ENCODE peak calls at places on chromosomes 11 and 22, in five cellular contexts. X is HepG2, O is hepatocyte, H is HCT116, F is GM23248. E is an unnamed sample.

GRCh38 chr11:76148207-76148606 is 58.1 kb downstream of the WNT11 start:
- DNase-seq in X (no peak), O (no peak), H (no peak), F (no peak), E (no peak)

GRCh38 chr11:121596195-121597145 is 143.7 kb upstream of the SORL1-AS1 start:
- DNase-seq in X (no peak), O (no peak), H (no peak), F (peak; percentile 47), E (no peak)

GRCh38 chr11:83044958-83045712 is 26.6 kb downstream of the RAB30 start:
- DNase-seq in X (no peak), O (no peak), H (no peak), F (peak; percentile 92), E (peak; percentile 18)

GRCh38 chr11:105697291-105697690 is 87.4 kb downstream of the GRIA4 start:
- DNase-seq in X (no peak), O (no peak), H (no peak), F (no peak), E (no peak)

GRCh38 chr11:99020324-99021225 is at the start of gene CNTN5:
- DNase-seq in X (peak; percentile 22), O (peak; percentile 79), H (no peak), F (peak; percentile 22), E (peak; percentile 61)

GRCh38 chr11:93481696-93482095 is 61.5 kb downstream of the SMCO4 start:
- DNase-seq in X (no peak), O (no peak), H (no peak), F (no peak), E (no peak)

GRCh38 chr11:64378335-64378884 is 19.4 kb downstream of the RPS6KA4 start:
- DNase-seq in X (no peak), O (no peak), H (no peak), F (peak; percentile 70), E (no peak)

GRCh38 chr11:70448983-70449567 is 50.7 kb downstream of the CTTN start:
- DNase-seq in X (no peak), O (no peak), H (peak; percentile 16), F (no peak), E (peak; percentile 79)

GRCh38 chr11:94184861-94185260 is 56.2 kb downstream of the PANX1 start:
- DNase-seq in X (no peak), O (no peak), H (no peak), F (peak; percentile 30), E (no peak)

GRCh38 chr11:2902784-2903671 is 17.5 kb upstream of the CDKN1C start:
- DNase-seq in X (peak; percentile 74), O (peak; percentile 82), H (no peak), F (no peak), E (no peak)

GRCh38 chr22:45478108-45478771 is 24.4 kb upstream of the FBLN1 start:
- DNase-seq in X (peak; percentile 77), O (peak; percentile 45), H (no peak), F (peak; percentile 60), E (no peak)

GRCh38 chr11:80362578-80362977 is 921.7 kb upstream of the TENM4 start:
- DNase-seq in X (no peak), O (no peak), H (no peak), F (no peak), E (no peak)

GRCh38 chr11:64686466-64687175 is 36.4 kb downstream of the NRXN2 start:
- DNase-seq in X (no peak), O (no peak), H (no peak), F (peak; percentile 29), E (no peak)

GRCh38 chr11:69268911-69269310 is 25.0 kb upstream of the MYEOV start:
- DNase-seq in X (no peak), O (no peak), H (no peak), F (no peak), E (no peak)

GRCh38 chr11:108967571-108967970 is 302.7 kb downstream of the DDX10 start:
- DNase-seq in X (no peak), O (peak; percentile 55), H (no peak), F (peak; percentile 71), E (no peak)

GRCh38 chr11:75079546-75079945 is 17.1 kb downstream of the OR2AT4 start:
- DNase-seq in X (no peak), O (no peak), H (no peak), F (no peak), E (no peak)

GRCh38 chr22:49965291-49966040 is 4.9 kb downstream of the PIM3 start:
- DNase-seq in X (no peak), O (peak; percentile 36), H (no peak), F (no peak), E (no peak)

GRCh38 chr11:29448246-29448877 is 568.5 kb downstream of the KCNA4 start:
- DNase-seq in X (no peak), O (peak; percentile 47), H (peak; percentile 2), F (peak; percentile 65), E (no peak)

GRCh38 chr11:69892237-69892985 is 73.2 kb upstream of the FGF3 start:
- DNase-seq in X (peak; percentile 40), O (no peak), H (no peak), F (peak; percentile 18), E (peak; percentile 66)

DNA sequence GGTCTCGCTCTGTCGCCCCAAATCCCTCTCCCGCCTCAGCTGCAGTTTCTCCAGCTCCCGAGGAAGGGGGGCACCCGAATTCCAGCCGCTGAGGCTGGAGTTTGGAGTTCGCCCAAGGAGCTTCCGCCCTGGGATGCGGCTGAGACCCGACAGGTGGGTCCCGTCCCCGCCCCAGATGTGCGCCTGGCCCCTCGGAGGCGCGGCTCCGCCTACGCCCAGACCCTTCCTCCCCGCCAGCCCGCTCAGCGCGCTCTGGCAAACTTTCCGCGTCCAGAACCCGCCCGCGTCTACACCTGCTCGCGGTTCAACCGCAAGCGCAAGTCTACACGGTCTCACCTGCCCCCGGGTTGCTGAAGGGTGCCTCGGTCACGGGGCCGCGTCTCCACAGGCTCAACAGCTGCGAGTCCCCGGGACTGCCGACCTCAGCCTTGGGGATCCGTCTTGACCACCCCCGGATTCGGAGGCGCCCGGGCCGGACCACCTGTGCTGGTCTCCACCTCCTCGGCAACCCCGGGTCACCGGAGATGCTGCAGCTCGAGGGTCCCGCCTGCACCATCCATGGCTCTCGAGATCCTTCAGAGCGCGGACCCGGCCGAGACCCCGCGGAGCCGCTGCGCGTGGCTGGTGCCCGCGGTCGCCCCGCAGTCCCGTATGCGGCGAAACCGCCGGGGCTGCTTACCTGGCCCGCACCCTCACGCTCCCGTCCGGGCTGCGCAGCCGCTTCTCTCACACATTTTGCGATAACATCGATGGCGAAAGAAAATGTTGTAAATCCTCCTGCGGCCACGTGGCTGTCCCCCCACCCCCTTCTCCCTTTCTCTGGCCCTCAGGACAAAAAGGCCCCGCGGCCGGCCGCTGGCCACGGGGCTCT is 63.6 kb downstream of the NFAM1 start:
- DNase-seq in X (no peak), O (peak; percentile 38), H (no peak), F (peak; percentile 9), E (no peak)
- TF ChIP-seq EZH2 in X (peak; percentile 99), O (no peak), H (no peak), F (peak; percentile 90), E (no peak)

GRCh38 chr22:41949297-41949965 is 2.5 kb upstream of the CENPM start:
- DNase-seq in X (no peak), O (no peak), H (no peak), F (no peak), E (no peak)

GRCh38 chr22:41947181-41948080 is 479 bp upstream of the CENPM start:
- DNase-seq in X (no peak), O (no peak), H (no peak), F (no peak), E (peak; percentile 72)

GRCh38 chr22:41943661-41944209 is 3.2 kb downstream of the CENPM start:
- DNase-seq in X (no peak), O (no peak), H (no peak), F (peak; percentile 69), E (no peak)

GRCh38 chr22:41948142-41948541 is 1.2 kb upstream of the CENPM start:
- DNase-seq in X (peak; percentile 45), O (no peak), H (no peak), F (no peak), E (no peak)

DNA sequence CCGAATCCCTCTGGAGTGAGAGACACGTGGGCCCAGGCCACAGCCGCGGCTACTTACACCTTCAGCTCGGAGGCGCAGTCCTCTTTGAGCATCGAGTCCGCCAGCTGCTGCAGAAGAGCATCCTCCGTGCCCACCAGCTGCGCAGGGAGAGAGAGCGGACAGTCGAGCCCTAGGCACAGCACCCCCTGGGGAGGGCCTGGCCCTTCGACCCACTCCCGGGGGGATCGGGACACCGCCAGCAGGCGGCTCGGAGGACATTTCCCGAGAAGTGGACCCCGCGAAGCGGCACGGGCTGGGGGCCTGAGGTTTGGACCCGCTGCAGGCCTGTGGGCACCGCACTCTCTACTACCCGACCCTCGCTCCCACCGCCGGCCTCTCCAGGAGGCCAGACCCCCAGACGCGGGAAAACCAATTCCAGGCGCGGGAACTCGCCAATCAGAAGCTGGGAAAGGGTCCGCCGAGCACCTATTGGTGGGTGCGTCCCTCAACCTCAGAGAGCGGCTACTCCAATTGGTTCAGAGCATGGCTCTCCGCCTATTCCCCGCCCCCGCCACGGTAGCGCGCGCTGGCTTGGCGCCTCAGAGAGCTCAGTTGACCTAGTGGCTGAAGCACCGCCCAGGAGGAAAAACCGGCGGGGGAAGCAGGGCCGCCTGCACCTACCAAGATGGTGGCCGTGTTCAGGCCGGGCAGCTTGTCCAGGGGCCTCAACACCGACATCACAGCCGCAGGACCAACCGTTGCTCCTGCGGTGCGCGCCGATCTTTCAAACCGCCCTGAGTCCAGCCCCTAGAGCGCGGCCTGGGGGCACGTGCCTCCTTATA is at the start of gene CENPM:
- DNase-seq in X (peak; percentile 94), O (peak; percentile 96), H (peak; percentile 92), F (peak; percentile 97), E (peak; percentile 93)
- TF ChIP-seq EZH2 in X (no peak), O (no peak), H (no peak), F (no peak), E (no peak)

DNA sequence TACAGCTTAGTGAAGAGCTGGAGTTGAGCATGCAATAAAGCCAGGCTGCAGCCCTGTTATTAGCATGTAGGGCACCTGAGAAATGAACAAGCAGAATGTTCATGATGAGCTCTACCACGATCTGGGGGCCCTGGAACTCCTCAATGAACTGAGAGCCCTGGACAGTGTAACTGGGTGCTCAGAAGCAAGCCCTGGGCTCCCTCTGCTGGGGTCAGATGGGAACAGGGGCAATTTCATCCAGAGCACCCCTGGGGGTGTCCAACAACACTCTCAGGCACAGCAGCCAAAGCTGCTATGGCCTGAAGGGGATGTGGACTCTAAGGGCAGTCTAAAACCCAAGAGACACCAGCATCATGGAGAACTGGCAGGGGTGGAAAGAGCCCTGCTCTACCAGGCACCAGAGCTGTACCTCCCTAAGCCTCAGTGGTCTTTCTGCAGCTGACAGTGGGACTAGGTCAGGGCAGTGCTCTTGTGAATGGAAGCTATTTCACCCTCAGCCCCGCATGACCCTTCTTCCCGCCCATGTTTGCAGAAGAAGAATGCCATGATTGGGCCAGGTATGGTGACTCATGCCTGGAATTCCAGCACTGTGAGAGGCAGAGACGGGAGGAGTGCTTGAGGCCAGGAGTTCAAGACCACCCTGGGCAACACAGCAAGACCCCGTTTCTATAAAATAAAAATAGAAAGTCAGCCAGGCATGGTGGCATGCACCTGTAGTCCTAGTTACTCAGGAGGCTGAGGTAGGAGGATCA is 28.9 kb downstream of the THOC5 start:
- DNase-seq in X (peak; percentile 46), O (peak; percentile 29), H (no peak), F (peak; percentile 47), E (peak; percentile 51)
- TF ChIP-seq EZH2 in X (no peak), O (no peak), H (no peak), F (no peak), E (no peak)

DNA sequence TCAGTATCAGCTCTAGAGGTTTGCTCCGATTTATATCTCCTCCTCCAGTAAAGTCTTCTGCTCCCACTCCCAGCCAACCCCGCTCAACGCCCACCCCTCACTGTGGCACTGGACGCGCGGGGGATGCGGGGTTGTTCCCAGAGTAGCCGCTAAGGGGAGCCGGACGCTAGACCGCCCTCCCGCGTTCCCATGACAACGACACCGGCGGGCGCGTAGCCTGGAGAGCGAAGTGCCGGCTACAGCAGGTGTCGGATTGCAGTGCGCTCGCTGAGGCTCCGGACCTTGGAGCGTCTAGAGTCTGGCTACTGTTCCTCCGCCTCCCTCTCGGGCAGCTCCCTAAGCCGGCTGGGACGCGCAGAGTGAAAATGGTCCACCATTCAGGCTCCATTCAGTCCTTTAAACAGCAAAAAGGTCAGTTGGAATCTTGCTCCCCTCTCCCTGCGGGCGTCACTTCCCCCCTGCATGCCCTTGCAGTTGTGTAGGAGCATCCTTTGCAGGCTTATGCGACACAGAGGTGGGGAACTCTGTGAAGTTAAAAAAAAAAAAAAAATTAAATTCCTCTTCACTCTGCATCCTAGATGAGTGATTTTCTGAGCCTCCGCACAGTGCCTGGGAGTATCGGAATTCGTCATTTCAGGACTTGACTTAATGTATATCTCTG is at the start of gene ANO3:
- DNase-seq in X (peak; percentile 67), O (peak; percentile 91), H (no peak), F (peak; percentile 88), E (peak; percentile 57)
- TF ChIP-seq EZH2 in X (no peak), O (no peak), H (no peak), F (no peak), E (no peak)

E was measured in K562.